ENCODE peak calls at places on chromosomes 12 and 14, in four cellular contexts. E, H, J and V are unnamed samples.

GRCh38 chr12:95960241-95960640 is 17.1 kb downstream of the AMDHD1 start:
- DNase-seq in E (no peak), H (no peak), J (no peak), V (no peak)

GRCh38 chr14:98798099-98798498 is 473.9 kb downstream of the BCL11B start:
- DNase-seq in E (no peak), H (no peak), J (no peak), V (no peak)

GRCh38 chr14:62269204-62269603 is 507.0 kb downstream of the SNAPC1 start:
- DNase-seq in E (no peak), H (no peak), J (no peak), V (no peak)

GRCh38 chr12:129681151-129681550 is 222.7 kb downstream of the TMEM132D start:
- DNase-seq in H (no peak), J (no peak), E (no peak), V (no peak)

GRCh38 chr12:91926810-91927209 is 218.8 kb downstream of the BTG1 start:
- DNase-seq in E (no peak), J (no peak), H (peak), V (peak)

GRCh38 chr12:48819986-48820385 is 1.7 kb downstream of the CACNB3 start:
- DNase-seq in J (no peak), H (no peak), E (no peak), V (no peak)

GRCh38 chr14:76778546-76779215 is 17.4 kb downstream of the VASH1 start:
- DNase-seq in E (no peak), H (no peak), J (no peak), V (no peak)

GRCh38 chr14:61563162-61563511 is 132.2 kb upstream of the HIF1A start:
- DNase-seq in E (no peak), H (no peak), J (no peak), V (no peak)

GRCh38 chr12:47270782-47271664 is 191.3 kb upstream of the AMIGO2 start:
- DNase-seq in J (no peak), H (peak), E (no peak), V (no peak)

GRCh38 chr14:90698379-90698869 is 117.8 kb downstream of the TTC7B start:
- DNase-seq in J (no peak), H (no peak), E (no peak), V (no peak)

GRCh38 chr12:10392394-10392930 is 2.6 kb upstream of the KLRK1 start:
- DNase-seq in J (peak), H (peak), E (no peak), V (no peak)

GRCh38 chr12:67193705-67194104 is 75.5 kb upstream of the CAND1 start:
- DNase-seq in E (no peak), J (peak), H (peak), V (peak)

GRCh38 chr14:96268426-96269358 is 12.7 kb downstream of the BDKRB1 start:
- DNase-seq in E (no peak), J (no peak), H (peak), V (no peak)

GRCh38 chr14:103558071-103558882 is 4.2 kb downstream of the BAG5 start:
- DNase-seq in J (no peak), H (no peak), E (no peak), V (no peak)

GRCh38 chr14:95527392-95528002 is 7.4 kb upstream of the GLRX5 start:
- DNase-seq in E (no peak), J (no peak), H (peak), V (peak)

GRCh38 chr14:76699209-76699608 is 62.1 kb upstream of the VASH1 start:
- DNase-seq in E (no peak), J (no peak), H (no peak), V (no peak)

GRCh38 chr12:103773109-103773905 is 67.7 kb downstream of the NT5DC3 start:
- DNase-seq in E (no peak), H (no peak), J (no peak), V (no peak)

GRCh38 chr12:103769240-103769945 is 71.6 kb downstream of the NT5DC3 start:
- DNase-seq in J (no peak), E (no peak), H (no peak), V (no peak)

GRCh38 chr12:103772367-103773108 is 68.5 kb downstream of the NT5DC3 start:
- DNase-seq in E (no peak), J (no peak), H (no peak), V (no peak)

GRCh38 chr12:103768467-103769123 is 72.4 kb downstream of the NT5DC3 start:
- DNase-seq in E (no peak), J (no peak), H (peak), V (no peak)

DNA sequence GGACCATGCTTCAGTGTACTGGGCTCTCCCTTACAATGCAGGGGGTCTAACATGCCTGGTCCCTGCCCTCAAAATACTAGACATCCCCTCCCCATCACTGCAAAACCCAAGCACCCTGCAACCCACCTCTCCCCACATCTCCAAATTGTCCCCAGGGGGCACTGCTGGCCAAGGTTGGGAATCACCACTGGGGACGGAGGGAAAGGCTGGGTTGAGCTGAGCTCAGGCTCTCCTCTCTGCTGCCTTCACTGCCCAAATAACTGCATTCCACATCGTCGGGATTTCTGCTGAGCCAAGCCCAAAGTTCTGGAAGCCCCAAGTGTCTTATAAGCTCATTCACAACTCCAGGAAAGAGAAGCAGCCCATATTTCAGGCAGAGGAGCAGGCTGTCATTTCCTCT is 69.6 kb downstream of the NT5DC3 start:
- DNase-seq in E (peak), J (peak), H (peak), V (peak)
- TF ChIP-seq PHF8 in E (no peak), J (no peak), H (no peak), V (no peak)

GRCh38 chr14:42222924-42223471 is 616.3 kb downstream of the LRFN5 start:
- DNase-seq in H (peak), J (no peak), E (no peak), V (no peak)
- TF ChIP-seq RAD21 in H (no peak), J (no peak), E (no peak), V (no peak)

GRCh38 chr12:110699591-110700445 is 10.9 kb upstream of the HVCN1 start:
- DNase-seq in J (peak), H (peak), E (no peak), V (peak)
- TF ChIP-seq PHF8 in J (no peak), H (no peak), E (no peak), V (peak)

GRCh38 chr12:124676725-124677462 is 109.5 kb upstream of the NCOR2 start:
- DNase-seq in J (no peak), E (no peak), H (no peak), V (no peak)

GRCh38 chr12:124674937-124675336 is 107.5 kb upstream of the NCOR2 start:
- DNase-seq in E (no peak), H (no peak), J (no peak), V (no peak)

GRCh38 chr12:124673881-124674617 is 106.6 kb upstream of the NCOR2 start:
- DNase-seq in H (no peak), E (no peak), J (no peak), V (no peak)

GRCh38 chr12:124677552-124678356 is 110.3 kb upstream of the NCOR2 start:
- DNase-seq in E (no peak), J (no peak), H (no peak), V (no peak)

DNA sequence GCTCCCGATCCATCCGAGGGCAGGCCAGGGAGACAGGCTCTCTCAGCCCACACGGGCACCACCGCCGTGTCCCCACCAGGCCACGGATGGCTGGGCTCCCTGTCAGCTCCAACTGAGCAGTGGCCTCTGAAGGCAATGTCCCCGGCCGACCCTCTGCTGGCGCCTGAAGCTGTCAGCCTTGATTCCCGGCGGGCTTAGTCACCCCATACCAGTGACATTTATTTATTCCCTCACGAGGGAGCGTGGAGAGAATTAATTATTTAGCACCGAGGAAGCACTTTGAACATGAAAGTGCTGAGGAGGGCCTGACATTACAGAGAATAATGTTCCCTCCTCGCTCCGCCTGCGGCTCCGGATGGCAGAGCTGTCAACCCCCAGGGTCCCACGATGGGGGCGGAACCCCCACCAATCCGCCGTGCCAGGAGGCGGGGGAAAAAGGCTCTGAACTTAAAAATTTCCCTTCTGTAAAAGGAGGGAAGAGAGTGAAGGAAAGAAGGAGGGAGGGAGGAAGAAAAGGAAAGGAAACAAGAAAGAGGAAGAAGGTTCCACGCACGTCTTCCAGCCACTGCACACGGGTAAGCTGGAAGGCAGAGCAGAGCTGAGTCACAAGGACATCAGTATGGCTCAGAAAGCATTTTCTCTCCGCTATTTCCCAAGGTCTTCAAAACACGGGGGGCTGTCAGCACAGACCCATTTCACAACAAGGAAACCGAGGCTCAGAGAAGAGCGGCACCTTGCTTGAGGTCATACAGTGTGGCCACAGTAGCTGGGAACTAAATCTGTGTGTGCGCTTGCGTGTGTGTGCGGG is 108.7 kb upstream of the NCOR2 start:
- DNase-seq in H (no peak), E (no peak), J (no peak), V (no peak)
- TF ChIP-seq RAD21 in H (no peak), E (no peak), J (no peak), V (no peak)

GRCh38 chr12:65845751-65846537 is 21.7 kb downstream of the HMGA2 start:
- DNase-seq in H (no peak), E (no peak), J (no peak), V (no peak)
- TF ChIP-seq PHF8 in H (no peak), E (no peak), J (no peak), V (no peak)

DNA sequence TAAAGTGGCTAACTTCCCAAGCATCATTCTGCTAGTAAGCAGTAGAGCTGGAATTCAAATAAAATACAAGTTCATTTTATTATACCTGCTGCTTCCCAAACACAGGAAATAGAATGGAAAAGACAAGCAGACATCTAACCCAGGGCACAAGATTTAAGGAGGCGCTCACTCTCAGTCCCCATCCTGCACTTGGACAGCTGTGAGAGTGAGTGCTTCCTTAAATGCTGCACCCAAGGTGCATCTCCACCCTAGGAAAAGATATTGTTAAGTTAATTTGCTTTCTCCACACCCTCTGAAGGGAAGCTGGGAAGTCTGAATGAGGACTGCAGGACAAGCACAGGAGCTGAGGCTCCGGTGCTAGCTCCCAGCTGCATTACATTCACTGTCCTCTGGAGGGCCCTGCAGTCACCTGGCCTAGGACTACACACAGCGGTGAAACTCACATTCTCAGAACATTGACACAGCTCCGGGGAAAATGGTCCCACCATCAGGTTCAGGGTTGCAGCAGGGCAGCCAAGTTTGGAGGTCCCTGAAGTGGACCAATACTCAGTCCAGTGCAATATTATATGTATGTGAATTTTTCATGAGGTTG is 14.2 kb downstream of the HEBP1 start:
- DNase-seq in E (no peak), J (peak), H (peak), V (peak)
- TF ChIP-seq RAD21 in E (peak), J (no peak), H (peak), V (no peak)

GRCh38 chr12:83945871-83946270 is 966.7 kb downstream of the SLC6A15 start:
- DNase-seq in J (peak), E (no peak), H (peak), V (peak)
- TF ChIP-seq PHF8 in J (no peak), E (no peak), H (no peak), V (no peak)

GRCh38 chr12:114913871-114914801 is 230.2 kb upstream of the TBX3 start:
- DNase-seq in J (no peak), H (peak), E (no peak), V (no peak)
- TF ChIP-seq RAD21 in J (no peak), H (peak), E (no peak), V (no peak)

GRCh38 chr12:19192709-19193108 is 63.2 kb downstream of the PLEKHA5 start:
- DNase-seq in J (no peak), H (no peak), E (no peak), V (no peak)
- TF ChIP-seq PHF8 in J (no peak), H (no peak), E (no peak), V (no peak)